ENCODE peak calls at places on chromosomes 16 and 17, in five cellular contexts. One of them, this sample, is unnamed.

GRCh38 chr17:5694507-5694906 is 110.2 kb upstream of the NLRP1 start:
- DNase-seq in hypothalamus: no peak
- DNase-seq in cardiac muscle cell: peak; percentile 72
- DNase-seq in SW480: no peak
- DNase-seq in NCI-H345: peak; percentile 90
- DNase-seq in this sample: no peak

GRCh38 chr17:6443692-6444572 is at the start of gene PIMREG:
- DNase-seq in SW480: peak; percentile 93
- DNase-seq in hypothalamus: peak; percentile 95
- DNase-seq in cardiac muscle cell: peak; percentile 98
- DNase-seq in NCI-H345: peak; percentile 94
- DNase-seq in this sample: peak; percentile 91

GRCh38 chr16:17432902-17433576 is 37.7 kb downstream of the XYLT1 start:
- DNase-seq in NCI-H345: no peak
- DNase-seq in cardiac muscle cell: no peak
- DNase-seq in SW480: no peak
- DNase-seq in hypothalamus: no peak
- DNase-seq in this sample: no peak

GRCh38 chr16:84897911-84898377 is 78.2 kb downstream of the CRISPLD2 start:
- DNase-seq in cardiac muscle cell: no peak
- DNase-seq in SW480: no peak
- DNase-seq in NCI-H345: no peak
- DNase-seq in hypothalamus: no peak
- DNase-seq in this sample: no peak

GRCh38 chr17:1872254-1872653 is 42.4 kb downstream of the RPA1 start:
- DNase-seq in NCI-H345: no peak
- DNase-seq in SW480: no peak
- DNase-seq in cardiac muscle cell: no peak
- DNase-seq in hypothalamus: no peak
- DNase-seq in this sample: no peak

GRCh38 chr16:19382887-19383816 is 34.5 kb upstream of the TMC5 start:
- DNase-seq in NCI-H345: peak; percentile 64
- DNase-seq in SW480: no peak
- DNase-seq in hypothalamus: peak; percentile 56
- DNase-seq in cardiac muscle cell: peak; percentile 12
- DNase-seq in this sample: peak; percentile 15

GRCh38 chr16:3542153-3542550 is 35.1 kb downstream of the NLRC3 start:
- DNase-seq in cardiac muscle cell: no peak
- DNase-seq in NCI-H345: no peak
- DNase-seq in hypothalamus: no peak
- DNase-seq in SW480: no peak
- DNase-seq in this sample: no peak

GRCh38 chr17:31564291-31564690 is 172.8 kb downstream of the RAB11FIP4 start:
- DNase-seq in SW480: no peak
- DNase-seq in NCI-H345: no peak
- DNase-seq in cardiac muscle cell: no peak
- DNase-seq in hypothalamus: no peak
- DNase-seq in this sample: no peak

GRCh38 chr16:11797957-11798299 is 870 bp upstream of the ZC3H7A start:
- DNase-seq in hypothalamus: peak; percentile 33
- DNase-seq in NCI-H345: no peak
- DNase-seq in SW480: no peak
- DNase-seq in cardiac muscle cell: no peak
- DNase-seq in this sample: peak; percentile 33

GRCh38 chr16:87765473-87765775 is 362 bp downstream of the KLHDC4 start:
- DNase-seq in hypothalamus: no peak
- DNase-seq in cardiac muscle cell: no peak
- DNase-seq in SW480: no peak
- DNase-seq in NCI-H345: no peak
- DNase-seq in this sample: peak; percentile 9

GRCh38 chr17:61047517-61047916 is 352.1 kb upstream of the TBX2 start:
- DNase-seq in SW480: no peak
- DNase-seq in cardiac muscle cell: no peak
- DNase-seq in hypothalamus: no peak
- DNase-seq in NCI-H345: no peak
- DNase-seq in this sample: no peak

GRCh38 chr16:69579783-69580182 is 14.0 kb downstream of the NFAT5 start:
- DNase-seq in cardiac muscle cell: no peak
- DNase-seq in SW480: no peak
- DNase-seq in NCI-H345: no peak
- DNase-seq in hypothalamus: no peak
- DNase-seq in this sample: no peak

GRCh38 chr17:6938637-6939036 is 57.2 kb upstream of the ALOX12 start:
- DNase-seq in cardiac muscle cell: peak; percentile 27
- DNase-seq in NCI-H345: no peak
- DNase-seq in SW480: no peak
- DNase-seq in hypothalamus: no peak
- DNase-seq in this sample: no peak

GRCh38 chr16:71421911-71422310 is 19.9 kb downstream of the TLE7 start:
- DNase-seq in hypothalamus: no peak
- DNase-seq in cardiac muscle cell: peak; percentile 16
- DNase-seq in NCI-H345: no peak
- DNase-seq in SW480: peak; percentile 23
- DNase-seq in this sample: peak; percentile 20

GRCh38 chr17:50027639-50028206 is 28.2 kb upstream of the ITGA3 start:
- DNase-seq in hypothalamus: no peak
- DNase-seq in cardiac muscle cell: no peak
- DNase-seq in SW480: peak; percentile 89
- DNase-seq in NCI-H345: no peak
- DNase-seq in this sample: peak; percentile 55

GRCh38 chr17:17084317-17084835 is 42.1 kb downstream of the MPRIP start:
- DNase-seq in hypothalamus: no peak
- DNase-seq in cardiac muscle cell: no peak
- DNase-seq in NCI-H345: no peak
- DNase-seq in SW480: no peak
- DNase-seq in this sample: peak; percentile 0

GRCh38 chr16:47018223-47018891 is 44.9 kb upstream of the DNAJA2 start:
- DNase-seq in NCI-H345: peak; percentile 14
- DNase-seq in hypothalamus: peak; percentile 21
- DNase-seq in cardiac muscle cell: peak; percentile 43
- DNase-seq in SW480: peak; percentile 59
- DNase-seq in this sample: peak; percentile 63

GRCh38 chr17:57455063-57455914 is 199.0 kb downstream of the MSI2 start:
- DNase-seq in cardiac muscle cell: no peak
- DNase-seq in NCI-H345: no peak
- DNase-seq in hypothalamus: peak; percentile 60
- DNase-seq in SW480: no peak
- DNase-seq in this sample: no peak

GRCh38 chr17:81191116-81191515 is 25.1 kb upstream of the AATK start:
- DNase-seq in NCI-H345: no peak
- DNase-seq in SW480: no peak
- DNase-seq in hypothalamus: no peak
- DNase-seq in cardiac muscle cell: no peak
- DNase-seq in this sample: no peak

GRCh38 chr16:67349172-67349571 is 22.6 kb downstream of the LRRC36 start:
- DNase-seq in SW480: peak; percentile 62
- DNase-seq in hypothalamus: no peak
- DNase-seq in NCI-H345: peak; percentile 11
- DNase-seq in cardiac muscle cell: no peak
- DNase-seq in this sample: no peak

GRCh38 chr16:84990782-84991181 is 20.6 kb downstream of the ZDHHC7 start:
- DNase-seq in NCI-H345: no peak
- DNase-seq in hypothalamus: no peak
- DNase-seq in SW480: no peak
- DNase-seq in cardiac muscle cell: no peak
- DNase-seq in this sample: no peak

GRCh38 chr16:80751167-80751566 is 53.2 kb downstream of the CDYL2 start:
- DNase-seq in SW480: no peak
- DNase-seq in hypothalamus: no peak
- DNase-seq in NCI-H345: no peak
- DNase-seq in cardiac muscle cell: no peak
- DNase-seq in this sample: no peak

GRCh38 chr16:56424791-56425438 is 430 bp downstream of the AMFR start:
- DNase-seq in NCI-H345: peak; percentile 24
- DNase-seq in SW480: no peak
- DNase-seq in hypothalamus: peak; percentile 54
- DNase-seq in cardiac muscle cell: peak; percentile 36
- DNase-seq in this sample: peak; percentile 21

GRCh38 chr16:86532526-86532815 is 22.1 kb downstream of the FOXF1 start:
- DNase-seq in hypothalamus: no peak
- DNase-seq in cardiac muscle cell: no peak
- DNase-seq in NCI-H345: no peak
- DNase-seq in SW480: no peak
- DNase-seq in this sample: no peak

GRCh38 chr17:66135896-66136295 is 56.0 kb downstream of the CEP112 start:
- DNase-seq in hypothalamus: no peak
- DNase-seq in SW480: no peak
- DNase-seq in NCI-H345: no peak
- DNase-seq in cardiac muscle cell: no peak
- DNase-seq in this sample: no peak

GRCh38 chr16:3646348-3646920 is 8.1 kb upstream of the DNASE1 start:
- DNase-seq in SW480: peak; percentile 85
- DNase-seq in cardiac muscle cell: no peak
- DNase-seq in NCI-H345: peak; percentile 47
- DNase-seq in hypothalamus: no peak
- DNase-seq in this sample: peak; percentile 74

GRCh38 chr17:18056214-18056613 is 17.0 kb downstream of the GID4 start:
- DNase-seq in NCI-H345: no peak
- DNase-seq in cardiac muscle cell: no peak
- DNase-seq in hypothalamus: no peak
- DNase-seq in SW480: no peak
- DNase-seq in this sample: no peak

GRCh38 chr17:26792486-26792885 is 501.4 kb upstream of the WSB1 start:
- DNase-seq in SW480: peak; percentile 23
- DNase-seq in NCI-H345: no peak
- DNase-seq in cardiac muscle cell: no peak
- DNase-seq in hypothalamus: no peak
- DNase-seq in this sample: no peak

GRCh38 chr16:77213542-77214108 is 14.4 kb downstream of the SYCE1L start:
- DNase-seq in SW480: peak; percentile 80
- DNase-seq in hypothalamus: no peak
- DNase-seq in NCI-H345: peak; percentile 20
- DNase-seq in cardiac muscle cell: no peak
- DNase-seq in this sample: no peak

GRCh38 chr17:73757324-73757942 is 113.2 kb upstream of the SDK2 start:
- DNase-seq in cardiac muscle cell: no peak
- DNase-seq in NCI-H345: peak; percentile 88
- DNase-seq in hypothalamus: no peak
- DNase-seq in SW480: peak; percentile 65
- DNase-seq in this sample: no peak

GRCh38 chr16:67441289-67441753 is 10.4 kb downstream of the HSD11B2 start:
- DNase-seq in SW480: peak; percentile 76
- DNase-seq in hypothalamus: peak; percentile 43
- DNase-seq in cardiac muscle cell: no peak
- DNase-seq in NCI-H345: peak; percentile 67
- DNase-seq in this sample: peak; percentile 96

GRCh38 chr17:27381007-27381501 is 75.2 kb upstream of the KSR1 start:
- DNase-seq in cardiac muscle cell: peak; percentile 62
- DNase-seq in hypothalamus: peak; percentile 71
- DNase-seq in SW480: peak; percentile 59
- DNase-seq in NCI-H345: peak; percentile 84
- DNase-seq in this sample: peak; percentile 39

GRCh38 chr17:29070308-29070707 is 27.4 kb downstream of the PIPOX start:
- DNase-seq in NCI-H345: no peak
- DNase-seq in cardiac muscle cell: no peak
- DNase-seq in hypothalamus: no peak
- DNase-seq in SW480: no peak
- DNase-seq in this sample: no peak

GRCh38 chr16:23847938-23848337 is 12.2 kb downstream of the PRKCB start:
- DNase-seq in cardiac muscle cell: no peak
- DNase-seq in hypothalamus: no peak
- DNase-seq in SW480: no peak
- DNase-seq in NCI-H345: no peak
- DNase-seq in this sample: no peak

GRCh38 chr16:19219836-19220235 is 51.8 kb downstream of the SYT17 start:
- DNase-seq in cardiac muscle cell: no peak
- DNase-seq in SW480: no peak
- DNase-seq in hypothalamus: no peak
- DNase-seq in NCI-H345: no peak
- DNase-seq in this sample: no peak

GRCh38 chr17:50596191-50597037 is 35.9 kb downstream of the CACNA1G start:
- DNase-seq in cardiac muscle cell: no peak
- DNase-seq in hypothalamus: no peak
- DNase-seq in NCI-H345: no peak
- DNase-seq in SW480: no peak
- DNase-seq in this sample: no peak